ENCODE peak calls at places on chromosomes 13 and 19, in five cellular contexts. One of them, this sample, is unnamed.

GRCh38 chr19:23992348-23992747 is 77.7 kb downstream of the ZNF726 start:
- DNase-seq in GM23248: no peak
- DNase-seq in brain microvascular endothelial cell: no peak
- DNase-seq in NB4: no peak
- DNase-seq in cardiac fibroblast: no peak
- DNase-seq in this sample: no peak

GRCh38 chr19:17334414-17335409 is at the start of gene ANO8:
- DNase-seq in GM23248: peak
- DNase-seq in brain microvascular endothelial cell: peak
- DNase-seq in NB4: peak
- DNase-seq in cardiac fibroblast: peak
- DNase-seq in this sample: peak

GRCh38 chr19:1101337-1101698 is 2.5 kb upstream of the GPX4 start:
- DNase-seq in GM23248: no peak
- DNase-seq in brain microvascular endothelial cell: no peak
- DNase-seq in NB4: peak
- DNase-seq in cardiac fibroblast: no peak
- DNase-seq in this sample: no peak

GRCh38 chr13:37460211-37460610 is 138.4 kb downstream of the POSTN start:
- DNase-seq in GM23248: peak
- DNase-seq in brain microvascular endothelial cell: no peak
- DNase-seq in NB4: no peak
- DNase-seq in cardiac fibroblast: no peak
- DNase-seq in this sample: no peak

GRCh38 chr13:36341718-36342117 is 4.5 kb downstream of the SPART start:
- DNase-seq in GM23248: peak
- DNase-seq in brain microvascular endothelial cell: no peak
- DNase-seq in NB4: peak
- DNase-seq in cardiac fibroblast: no peak
- DNase-seq in this sample: no peak

GRCh38 chr19:2523630-2524311 is 47.8 kb downstream of the GADD45B start:
- DNase-seq in GM23248: peak
- DNase-seq in brain microvascular endothelial cell: peak
- DNase-seq in NB4: no peak
- DNase-seq in cardiac fibroblast: no peak
- DNase-seq in this sample: no peak

GRCh38 chr19:32397736-32398135 is 7.8 kb upstream of the DPY19L3 start:
- DNase-seq in GM23248: peak
- DNase-seq in brain microvascular endothelial cell: peak
- DNase-seq in NB4: no peak
- DNase-seq in cardiac fibroblast: peak
- DNase-seq in this sample: peak

GRCh38 chr13:39530996-39531395 is 72.0 kb downstream of the LHFPL6 start:
- DNase-seq in GM23248: peak
- DNase-seq in brain microvascular endothelial cell: no peak
- DNase-seq in NB4: no peak
- DNase-seq in cardiac fibroblast: peak
- DNase-seq in this sample: no peak

GRCh38 chr13:52665325-52665724 is 12.7 kb downstream of the SUGT1 start:
- DNase-seq in GM23248: peak
- DNase-seq in brain microvascular endothelial cell: no peak
- DNase-seq in NB4: no peak
- DNase-seq in cardiac fibroblast: peak
- DNase-seq in this sample: no peak

GRCh38 chr19:30718728-30719127 is 346.5 kb downstream of the ZNF536 start:
- DNase-seq in GM23248: no peak
- DNase-seq in brain microvascular endothelial cell: no peak
- DNase-seq in NB4: no peak
- DNase-seq in cardiac fibroblast: no peak
- DNase-seq in this sample: no peak

GRCh38 chr19:580274-580835 is 8.0 kb downstream of the BSG start:
- DNase-seq in GM23248: no peak
- DNase-seq in brain microvascular endothelial cell: no peak
- DNase-seq in NB4: no peak
- DNase-seq in cardiac fibroblast: no peak
- DNase-seq in this sample: no peak

GRCh38 chr19:970695-971094 is 13.4 kb upstream of the WDR18 start:
- DNase-seq in GM23248: peak
- DNase-seq in brain microvascular endothelial cell: no peak
- DNase-seq in NB4: peak
- DNase-seq in cardiac fibroblast: no peak
- DNase-seq in this sample: peak

GRCh38 chr13:77838271-77838670 is 80.4 kb downstream of the EDNRB start:
- DNase-seq in GM23248: no peak
- DNase-seq in brain microvascular endothelial cell: no peak
- DNase-seq in NB4: no peak
- DNase-seq in cardiac fibroblast: no peak
- DNase-seq in this sample: no peak

GRCh38 chr19:15231256-15231655 is 992 bp downstream of the EPHX3 start:
- DNase-seq in GM23248: no peak
- DNase-seq in brain microvascular endothelial cell: no peak
- DNase-seq in NB4: no peak
- DNase-seq in cardiac fibroblast: no peak
- DNase-seq in this sample: no peak

GRCh38 chr19:49340069-49340864 is 5.1 kb downstream of the CD37 start:
- DNase-seq in GM23248: peak
- DNase-seq in brain microvascular endothelial cell: no peak
- DNase-seq in NB4: peak
- DNase-seq in cardiac fibroblast: peak
- DNase-seq in this sample: peak

GRCh38 chr19:6039541-6040225 is 61.7 kb upstream of the RANBP3 start:
- DNase-seq in GM23248: no peak
- DNase-seq in brain microvascular endothelial cell: no peak
- DNase-seq in NB4: no peak
- DNase-seq in cardiac fibroblast: no peak
- DNase-seq in this sample: no peak

GRCh38 chr19:18322318-18322758 is 538 bp downstream of the LSM4 start:
- DNase-seq in GM23248: peak
- DNase-seq in brain microvascular endothelial cell: peak
- DNase-seq in NB4: peak
- DNase-seq in cardiac fibroblast: peak
- DNase-seq in this sample: peak

GRCh38 chr19:51743405-51743804 is 8.3 kb downstream of the FPR1 start:
- DNase-seq in GM23248: peak
- DNase-seq in brain microvascular endothelial cell: peak
- DNase-seq in NB4: no peak
- DNase-seq in cardiac fibroblast: no peak
- DNase-seq in this sample: no peak

GRCh38 chr13:107832521-107833095 is 382.7 kb downstream of the LIG4 start:
- DNase-seq in GM23248: no peak
- DNase-seq in brain microvascular endothelial cell: no peak
- DNase-seq in NB4: no peak
- DNase-seq in cardiac fibroblast: no peak
- DNase-seq in this sample: no peak

GRCh38 chr13:44171151-44171550 is 202.5 kb upstream of the SERP2 start:
- DNase-seq in GM23248: no peak
- DNase-seq in brain microvascular endothelial cell: no peak
- DNase-seq in NB4: no peak
- DNase-seq in cardiac fibroblast: no peak
- DNase-seq in this sample: no peak

GRCh38 chr19:1383311-1384084 is at the start of gene NDUFS7:
- DNase-seq in GM23248: peak
- DNase-seq in brain microvascular endothelial cell: peak
- DNase-seq in NB4: peak
- DNase-seq in cardiac fibroblast: peak
- DNase-seq in this sample: peak

GRCh38 chr19:53157601-53158000 is 1.3 kb downstream of the ZNF347 start:
- DNase-seq in GM23248: peak
- DNase-seq in brain microvascular endothelial cell: no peak
- DNase-seq in NB4: no peak
- DNase-seq in cardiac fibroblast: peak
- DNase-seq in this sample: no peak
- H3K4me3 ChIP-seq in GM23248: peak
- H3K4me3 ChIP-seq in brain microvascular endothelial cell: peak
- H3K4me3 ChIP-seq in NB4: peak
- H3K4me3 ChIP-seq in cardiac fibroblast: peak
- H3K4me3 ChIP-seq in this sample: no peak

GRCh38 chr13:26253787-26254582 is at the start of gene CDK8:
- DNase-seq in GM23248: peak
- DNase-seq in brain microvascular endothelial cell: peak
- DNase-seq in NB4: peak
- DNase-seq in cardiac fibroblast: peak
- DNase-seq in this sample: peak

GRCh38 chr13:26254583-26255102 is 714 bp downstream of the CDK8 start:
- DNase-seq in GM23248: peak
- DNase-seq in brain microvascular endothelial cell: peak
- DNase-seq in NB4: peak
- DNase-seq in cardiac fibroblast: peak
- DNase-seq in this sample: peak

GRCh38 chr13:26255717-26256277 is 1.9 kb downstream of the CDK8 start:
- DNase-seq in GM23248: peak
- DNase-seq in brain microvascular endothelial cell: no peak
- DNase-seq in NB4: peak
- DNase-seq in cardiac fibroblast: peak
- DNase-seq in this sample: no peak

GRCh38 chr13:26259634-26260033 is 5.7 kb downstream of the CDK8 start:
- DNase-seq in GM23248: no peak
- DNase-seq in brain microvascular endothelial cell: no peak
- DNase-seq in NB4: no peak
- DNase-seq in cardiac fibroblast: no peak
- DNase-seq in this sample: no peak

GRCh38 chr13:26257049-26257448 is 3.1 kb downstream of the CDK8 start:
- DNase-seq in GM23248: no peak
- DNase-seq in brain microvascular endothelial cell: no peak
- DNase-seq in NB4: no peak
- DNase-seq in cardiac fibroblast: no peak
- DNase-seq in this sample: no peak
- H3K4me3 ChIP-seq in GM23248: no peak
- H3K4me3 ChIP-seq in brain microvascular endothelial cell: no peak
- H3K4me3 ChIP-seq in NB4: peak
- H3K4me3 ChIP-seq in cardiac fibroblast: no peak
- H3K4me3 ChIP-seq in this sample: no peak

GRCh38 chr19:35459414-35460082 is 11.5 kb downstream of the FFAR2 start:
- DNase-seq in GM23248: no peak
- DNase-seq in brain microvascular endothelial cell: no peak
- DNase-seq in NB4: no peak
- DNase-seq in cardiac fibroblast: peak
- DNase-seq in this sample: no peak

GRCh38 chr19:35460608-35461007 is 12.6 kb downstream of the FFAR2 start:
- DNase-seq in GM23248: no peak
- DNase-seq in brain microvascular endothelial cell: no peak
- DNase-seq in NB4: peak
- DNase-seq in cardiac fibroblast: no peak
- DNase-seq in this sample: no peak

GRCh38 chr19:35458192-35458591 is 10.1 kb downstream of the FFAR2 start:
- DNase-seq in GM23248: no peak
- DNase-seq in brain microvascular endothelial cell: no peak
- DNase-seq in NB4: no peak
- DNase-seq in cardiac fibroblast: no peak
- DNase-seq in this sample: no peak

GRCh38 chr19:35457173-35457572 is 9.1 kb downstream of the FFAR2 start:
- DNase-seq in GM23248: no peak
- DNase-seq in brain microvascular endothelial cell: no peak
- DNase-seq in NB4: no peak
- DNase-seq in cardiac fibroblast: no peak
- DNase-seq in this sample: no peak

GRCh38 chr19:35458821-35459391 is 10.8 kb downstream of the FFAR2 start:
- DNase-seq in GM23248: no peak
- DNase-seq in brain microvascular endothelial cell: no peak
- DNase-seq in NB4: peak
- DNase-seq in cardiac fibroblast: no peak
- DNase-seq in this sample: peak
- H3K4me3 ChIP-seq in GM23248: no peak
- H3K4me3 ChIP-seq in brain microvascular endothelial cell: no peak
- H3K4me3 ChIP-seq in NB4: no peak
- H3K4me3 ChIP-seq in cardiac fibroblast: no peak
- H3K4me3 ChIP-seq in this sample: no peak

DNA sequence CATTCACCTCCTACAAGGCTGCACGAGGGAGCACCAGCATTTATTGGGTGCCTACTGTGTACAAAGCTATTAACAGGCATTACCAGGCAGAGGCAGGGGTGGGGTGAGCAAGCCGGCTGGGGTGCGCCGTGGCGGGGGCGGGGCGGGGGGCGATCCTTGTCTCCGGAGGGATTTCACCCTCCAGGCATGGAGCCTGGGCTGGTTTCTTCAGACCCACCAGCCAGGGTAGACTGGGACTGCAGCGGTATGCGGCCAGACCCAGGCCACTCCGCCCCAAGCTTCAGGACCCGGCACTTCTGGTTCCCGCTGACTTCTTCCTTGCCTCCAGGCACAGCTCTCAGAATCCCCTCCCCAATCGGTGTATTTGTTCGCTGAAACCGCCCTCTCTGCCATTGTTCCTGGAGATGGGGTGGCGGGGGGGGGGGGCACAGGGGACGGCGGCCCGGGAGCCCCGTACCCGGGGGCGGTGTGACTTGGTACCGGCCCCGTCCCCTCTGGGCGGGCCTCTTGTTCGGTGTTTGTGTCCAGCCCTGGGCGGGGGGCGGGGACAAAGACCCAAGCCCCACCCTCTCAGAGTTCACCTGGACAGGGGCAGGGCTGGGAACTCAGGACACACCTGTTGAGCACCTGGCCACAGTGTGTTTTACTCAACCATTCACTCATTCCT is 14.4 kb downstream of the TJP3 start:
- DNase-seq in GM23248: no peak
- DNase-seq in brain microvascular endothelial cell: no peak
- DNase-seq in NB4: no peak
- DNase-seq in cardiac fibroblast: no peak
- DNase-seq in this sample: peak
- H3K4me3 ChIP-seq in GM23248: no peak
- H3K4me3 ChIP-seq in brain microvascular endothelial cell: no peak
- H3K4me3 ChIP-seq in NB4: no peak
- H3K4me3 ChIP-seq in cardiac fibroblast: no peak
- H3K4me3 ChIP-seq in this sample: peak

GRCh38 chr19:4579389-4579788 is 19.9 kb upstream of the SEMA6B start:
- DNase-seq in GM23248: no peak
- DNase-seq in brain microvascular endothelial cell: no peak
- DNase-seq in NB4: no peak
- DNase-seq in cardiac fibroblast: no peak
- DNase-seq in this sample: no peak
- H3K4me3 ChIP-seq in GM23248: no peak
- H3K4me3 ChIP-seq in brain microvascular endothelial cell: no peak
- H3K4me3 ChIP-seq in NB4: no peak
- H3K4me3 ChIP-seq in cardiac fibroblast: no peak
- H3K4me3 ChIP-seq in this sample: no peak